ENCODE peak calls at places on chromosomes 12 and 14, in ten cellular contexts. S is A549, V is HCT116, I is lower leg skin, Z is WERI-Rb-1, H is ovary, U is heart right ventricle, A is lung, X is fibroblast of lung, B is fibroblast of pulmonary artery. M is an unnamed sample.

GRCh38 chr12:69511469-69511868 is 41.3 kb downstream of the FRS2 start:
- DNase-seq in S (no peak), X (peak; percentile 65), U (no peak), H (no peak), V (no peak), Z (no peak), I (no peak), B (no peak), A (no peak), M (no peak)

GRCh38 chr12:112091563-112091962 is 17.0 kb downstream of the NAA25 start:
- DNase-seq in V (no peak), S (no peak), I (no peak), X (no peak), Z (no peak), U (no peak), B (no peak), H (no peak), A (no peak), M (no peak)

GRCh38 chr12:66624806-66625205 is 54.1 kb downstream of the GRIP1 start:
- DNase-seq in Z (no peak), U (no peak), V (no peak), X (no peak), B (no peak), H (no peak), S (no peak), I (no peak), A (no peak), M (no peak)

GRCh38 chr14:55005071-55005470 is 21.8 kb downstream of the WDHD1 start:
- DNase-seq in X (peak; percentile 30), V (no peak), Z (no peak), U (no peak), S (no peak), I (no peak), H (no peak), A (no peak), B (no peak), M (no peak)

GRCh38 chr12:98973395-98973794 is 328.3 kb downstream of the APAF1 start:
- DNase-seq in U (no peak), S (peak; percentile 60), Z (no peak), X (peak; percentile 20), B (peak; percentile 10), I (no peak), H (no peak), V (peak; percentile 37), A (no peak), M (no peak)

GRCh38 chr12:43988838-43989560 is 153.1 kb downstream of the TMEM117 start:
- DNase-seq in B (no peak), U (no peak), S (no peak), Z (no peak), V (no peak), H (no peak), X (peak; percentile 37), I (no peak), A (no peak), M (no peak)

GRCh38 chr12:123040106-123040505 is 59.6 kb downstream of the ARL6IP4 start:
- DNase-seq in H (no peak), U (no peak), B (no peak), V (no peak), X (no peak), I (no peak), Z (no peak), A (no peak), S (no peak), M (peak; percentile 66)

GRCh38 chr14:51354846-51355245 is 114.8 kb downstream of the TMX1 start:
- DNase-seq in I (no peak), A (no peak), U (no peak), H (no peak), B (no peak), V (no peak), Z (no peak), X (no peak), S (no peak), M (no peak)

GRCh38 chr14:75273272-75274044 is 5.2 kb upstream of the FOS start:
- DNase-seq in U (no peak), Z (no peak), H (peak; percentile 43), V (no peak), B (peak; percentile 91), X (peak; percentile 76), S (no peak), I (peak; percentile 86), A (no peak), M (peak; percentile 99)

GRCh38 chr14:68962681-68963080 is 16.4 kb downstream of the ACTN1 start:
- DNase-seq in I (no peak), X (no peak), U (no peak), A (no peak), V (no peak), B (no peak), H (no peak), Z (peak; percentile 72), S (no peak), M (no peak)

GRCh38 chr12:118446247-118446646 is 69.9 kb downstream of the SUDS3 start:
- DNase-seq in I (no peak), A (no peak), U (no peak), S (no peak), X (no peak), Z (no peak), V (no peak), B (no peak), H (no peak), M (no peak)

GRCh38 chr14:93060841-93061240 is 54.9 kb downstream of the ITPK1 start:
- DNase-seq in Z (no peak), V (no peak), H (no peak), U (no peak), I (no peak), B (no peak), A (no peak), X (no peak), S (no peak), M (no peak)
- H3K4me3 ChIP-seq in Z (no peak overlapping the region), V (no peak overlapping the region), H (no peak overlapping the region), U (no peak overlapping the region), I (no peak overlapping the region), B (no peak overlapping the region), A (no peak overlapping the region), X (no peak overlapping the region), S (no peak overlapping the region), M (no peak overlapping the region)

GRCh38 chr12:20268121-20268732 is 100.1 kb upstream of the PDE3A start:
- DNase-seq in A (no peak), I (no peak), V (no peak), X (peak; percentile 66), S (peak; percentile 55), H (no peak), Z (no peak), B (peak; percentile 55), U (no peak), M (peak; percentile 25)
- TF ChIP-seq CTCF in A (no peak), I (no peak), V (no peak), X (no peak), S (no peak), H (no peak), Z (no peak), B (no peak), U (no peak), M (no peak)

DNA sequence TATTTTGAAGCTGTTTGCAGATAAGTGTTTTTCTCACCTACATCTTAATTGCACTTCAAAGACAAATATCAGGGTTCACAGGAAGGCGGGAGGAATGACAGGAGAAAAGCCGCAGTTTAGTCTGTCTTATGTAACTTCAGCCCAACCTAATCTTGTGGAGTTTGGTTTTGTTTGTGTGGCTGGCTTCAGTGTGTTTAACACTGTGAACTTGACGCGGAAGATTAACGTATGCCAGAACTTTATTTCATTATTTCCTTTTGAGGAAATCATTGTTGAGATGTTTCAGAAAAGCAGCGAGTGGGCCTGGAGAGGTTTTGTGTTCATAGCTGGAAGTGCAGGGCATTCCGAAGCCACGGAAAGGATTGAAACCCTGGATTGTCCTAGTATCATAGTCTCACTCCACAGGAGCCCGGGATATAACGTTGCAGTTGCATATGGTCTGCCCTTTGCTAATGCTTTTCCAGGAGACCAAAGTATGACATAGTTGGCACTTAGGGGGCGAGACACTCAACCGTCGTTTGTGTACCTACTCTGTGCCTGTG is 2.0 kb downstream of the PELI2 start:
- DNase-seq in Z (peak; percentile 29), B (peak; percentile 49), A (no peak), H (peak; percentile 28), U (peak; percentile 8), V (no peak), S (no peak), I (no peak), X (no peak), M (peak; percentile 6)
- H3K4me3 ChIP-seq in Z (peak overlapping the region; percentile 70), B (peak overlapping the region; percentile 76), A (peak overlapping the region; percentile 34), H (peak overlapping the region; percentile 54), U (peak overlapping the region; percentile 81), V (no peak overlapping the region), S (no peak overlapping the region), I (no peak overlapping the region), X (peak overlapping the region; percentile 81), M (peak overlapping the region; percentile 74)

GRCh38 chr14:101084436-101084826 is 180.9 kb upstream of the RTL1 start:
- DNase-seq in B (no peak), U (no peak), Z (no peak), A (no peak), H (no peak), S (no peak), V (no peak), I (peak; percentile 28), X (no peak), M (no peak)

GRCh38 chr14:101082436-101083384 is 179.2 kb upstream of the RTL1 start:
- DNase-seq in H (no peak), U (no peak), A (peak; percentile 25), I (peak; percentile 43), Z (no peak), V (no peak), B (no peak), S (no peak), X (no peak), M (no peak)

GRCh38 chr14:101082036-101082435 is 178.5 kb upstream of the RTL1 start:
- DNase-seq in U (no peak), S (no peak), I (peak; percentile 45), A (peak; percentile 26), H (no peak), V (no peak), B (no peak), X (no peak), Z (no peak), M (no peak)

GRCh38 chr14:101080922-101081593 is 177.5 kb upstream of the RTL1 start:
- DNase-seq in H (no peak), S (no peak), A (no peak), X (no peak), U (no peak), Z (no peak), I (no peak), B (no peak), V (no peak), M (no peak)

DNA sequence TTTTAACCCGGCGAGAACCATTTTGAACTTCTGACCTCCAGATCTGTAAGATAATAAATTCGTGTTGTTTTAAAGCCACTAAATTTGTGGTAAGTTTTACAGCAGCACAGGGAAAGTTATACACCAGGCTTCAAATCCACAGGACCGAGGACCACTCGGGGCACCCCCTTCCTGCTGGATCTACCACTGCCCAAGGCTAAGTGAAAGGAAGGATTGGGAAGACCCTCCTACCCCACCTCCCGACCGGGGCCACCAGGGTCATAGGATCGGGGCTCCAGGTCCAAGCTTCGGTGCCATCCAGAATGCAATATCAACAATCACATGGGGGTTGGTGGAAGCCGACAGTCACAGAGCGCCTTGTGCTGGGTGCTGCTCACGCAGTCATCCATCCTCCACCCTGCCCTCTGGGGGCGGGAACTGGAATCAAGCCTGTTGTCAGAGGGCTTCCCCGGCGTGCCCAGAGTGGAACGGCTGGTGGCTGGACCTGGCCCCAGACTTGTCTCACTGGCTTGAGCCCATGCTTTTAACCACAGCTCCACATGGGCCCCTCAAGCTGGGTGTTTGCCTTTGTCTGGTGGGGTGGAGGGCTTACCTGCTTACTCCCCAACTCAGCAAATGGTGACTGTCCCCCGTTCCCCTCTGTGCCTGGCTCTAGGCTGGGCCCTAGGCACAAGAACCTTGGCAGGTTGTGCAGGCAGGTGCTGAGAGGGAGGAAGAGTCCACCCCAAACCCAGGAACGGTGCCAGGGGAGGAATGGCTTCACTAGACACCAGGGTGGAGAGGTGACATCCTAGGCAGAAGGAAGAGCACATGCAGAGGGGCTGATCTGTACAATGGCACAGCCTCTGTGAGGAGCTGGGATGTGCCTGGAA is 180.3 kb upstream of the RTL1 start:
- DNase-seq in X (no peak), I (peak; percentile 76), A (peak; percentile 27), V (peak; percentile 46), H (no peak), U (no peak), Z (peak; percentile 17), B (no peak), S (peak; percentile 22), M (no peak)
- TF ChIP-seq CTCF in X (no peak), I (no peak), A (no peak), V (peak; percentile 38), H (no peak), U (no peak), Z (peak; percentile 49), B (peak; percentile 9), S (no peak), M (peak; percentile 26)